ENCODE peak calls at places on chromosomes 12 and 14, in five cellular contexts. C, Y, W, X and E are unnamed samples. For H3K4me1 and H3K9me3, the result is how much of the 10 kb centered on the place peaks cover.

GRCh38 chr14:26841920-26842741 is 244.3 kb upstream of the NOVA1 start:
- DNase-seq in X (peak), Y (no peak), W (peak), C (no peak), E (no peak)

GRCh38 chr12:130872179-130873096 is 572 bp downstream of the RAN start:
- DNase-seq in X (peak), W (peak), C (peak), Y (peak), E (peak)

GRCh38 chr12:50637870-50638481 is 125.9 kb upstream of the ATF1 start:
- DNase-seq in W (no peak), X (no peak), C (peak), Y (no peak), E (no peak)

GRCh38 chr14:64244279-64244678 is 49.9 kb downstream of the ESR2 start:
- DNase-seq in C (no peak), W (no peak), X (peak), Y (no peak), E (no peak)

GRCh38 chr12:130198026-130198662 is 35.9 kb downstream of the FZD10 start:
- DNase-seq in W (no peak), X (no peak), Y (no peak), C (no peak), E (no peak)

GRCh38 chr12:15497621-15498285 is 175.4 kb downstream of the PTPRO start:
- DNase-seq in X (no peak), W (no peak), C (no peak), Y (no peak), E (no peak)

GRCh38 chr14:23085458-23085857 is 9.5 kb downstream of the ACIN1 start:
- DNase-seq in C (no peak), X (no peak), W (no peak), Y (no peak), E (no peak)

GRCh38 chr14:73365727-73366126 is 92.6 kb downstream of the NUMB start:
- DNase-seq in W (no peak), C (no peak), X (no peak), Y (no peak), E (no peak)

GRCh38 chr12:125766091-125766490 is 700.9 kb downstream of the AACS start:
- DNase-seq in W (no peak), Y (no peak), C (no peak), X (no peak), E (no peak)

GRCh38 chr12:111864935-111865334 is 22.9 kb downstream of the MAPKAPK5 start:
- DNase-seq in Y (no peak), C (no peak), W (no peak), X (no peak), E (no peak)

GRCh38 chr14:92482621-92483319 is 30.8 kb upstream of the RIN3 start:
- DNase-seq in W (no peak), X (no peak), Y (no peak), C (no peak), E (no peak)

GRCh38 chr14:61623927-61624326 is 71.4 kb upstream of the HIF1A start:
- DNase-seq in C (no peak), X (no peak), Y (no peak), W (no peak), E (no peak)

GRCh38 chr12:111753144-111753881 is 13.4 kb upstream of the ALDH2 start:
- DNase-seq in C (peak), W (peak), X (peak), Y (no peak), E (peak)

GRCh38 chr14:72513994-72514659 is 379.8 kb downstream of the DPF3 start:
- DNase-seq in C (peak), Y (no peak), W (no peak), X (no peak), E (no peak)

GRCh38 chr12:131313635-131314034 is 359.9 kb downstream of the ADGRD1 start:
- DNase-seq in X (no peak), C (no peak), W (no peak), Y (no peak), E (no peak)

GRCh38 chr12:63068857-63069442 is 82.1 kb downstream of the AVPR1A start:
- DNase-seq in W (no peak), Y (no peak), C (peak), X (no peak), E (no peak)

GRCh38 chr14:69573841-69574265 is 818 bp downstream of the CCDC177 start:
- DNase-seq in X (no peak), W (no peak), Y (no peak), C (no peak), E (no peak)

GRCh38 chr14:29648045-29648444 is 279.6 kb downstream of the PRKD1 start:
- DNase-seq in W (no peak), Y (no peak), X (no peak), C (no peak), E (no peak)

GRCh38 chr14:24231263-24232120 is 675 bp downstream of the NEDD8 start:
- DNase-seq in C (peak), X (no peak), Y (no peak), W (no peak), E (no peak)

GRCh38 chr14:50260072-50260471 is 28.7 kb upstream of the SOS2 start:
- DNase-seq in C (no peak), Y (no peak), X (no peak), W (no peak), E (no peak)

GRCh38 chr12:115227137-115227615 is 543.2 kb upstream of the TBX3 start:
- DNase-seq in X (no peak), C (no peak), W (peak), Y (no peak), E (no peak)

GRCh38 chr12:130924946-130925345 is 28.8 kb upstream of the ADGRD1 start:
- DNase-seq in C (no peak), Y (no peak), X (no peak), W (no peak), E (no peak)

GRCh38 chr12:65594373-65594772 is 229.9 kb upstream of the HMGA2 start:
- DNase-seq in C (no peak), X (no peak), W (no peak), Y (no peak), E (no peak)

GRCh38 chr12:92927436-92928116 is 1.5 kb downstream of the EEA1 start:
- DNase-seq in Y (no peak), C (peak), W (no peak), X (no peak), E (no peak)

GRCh38 chr14:92258934-92259333 is 64.0 kb upstream of the SLC24A4 start:
- DNase-seq in W (no peak), Y (no peak), C (no peak), X (no peak), E (no peak)

GRCh38 chr14:64812412-64812811 is 67.3 kb downstream of the SPTB start:
- DNase-seq in W (peak), X (no peak), C (peak), Y (peak), E (no peak)

GRCh38 chr14:88323520-88324199 is 591 bp upstream of the KCNK10 start:
- DNase-seq in X (no peak), W (no peak), Y (no peak), C (peak), E (no peak)

GRCh38 chr12:87274594-87275245 is 754.5 kb downstream of the C12orf50 start:
- DNase-seq in C (peak), W (no peak), X (no peak), Y (no peak), E (no peak)

DNA sequence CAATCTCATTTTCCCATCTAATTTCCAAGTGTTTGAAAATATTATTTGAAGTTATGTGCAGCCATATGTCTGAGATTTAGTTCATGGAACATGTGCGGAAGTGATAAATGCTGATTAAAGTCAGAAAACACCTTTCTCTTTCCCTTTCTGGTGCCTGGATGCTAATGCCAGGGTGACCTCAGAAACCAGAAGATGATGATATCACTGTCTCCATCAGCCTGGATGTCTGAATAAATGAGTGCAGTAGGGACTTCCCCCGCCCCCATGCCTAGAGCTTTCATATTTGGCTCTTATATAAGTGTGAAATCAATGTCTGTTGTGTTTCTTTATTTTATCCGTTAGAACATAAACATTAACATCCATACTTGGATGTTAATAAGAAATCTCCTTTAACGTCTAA is 261.9 kb upstream of the LRIG3 start:
- DNase-seq in Y (no peak), W (no peak), X (no peak), C (no peak), E (no peak)
- H3K4me1 ChIP-seq in Y (under half), W (under half), X (under half), C (under half), E (under half)

GRCh38 chr14:20008156-20008555 is 6.2 kb downstream of the OR4Q2 start:
- DNase-seq in Y (no peak), C (no peak), X (no peak), W (no peak), E (no peak)

GRCh38 chr14:20001863-20002262 is at the start of gene OR4Q2:
- DNase-seq in W (no peak), Y (no peak), X (no peak), C (no peak), E (no peak)

GRCh38 chr14:20002319-20002718 is 356 bp downstream of the OR4Q2 start:
- DNase-seq in X (no peak), C (no peak), W (no peak), Y (no peak), E (no peak)
- H3K9me3 ChIP-seq in X (under half), C (under half), W (under half), Y (under half), E (under half)

GRCh38 chr12:109458086-109458485 is 19.0 kb downstream of the KCTD10 start:
- DNase-seq in W (no peak), C (no peak), Y (no peak), X (no peak), E (no peak)

GRCh38 chr12:109459247-109459646 is 17.9 kb downstream of the KCTD10 start:
- DNase-seq in X (no peak), W (no peak), C (no peak), Y (no peak), E (no peak)

GRCh38 chr12:109458771-109459208 is 18.3 kb downstream of the KCTD10 start:
- DNase-seq in X (no peak), C (no peak), W (no peak), Y (no peak), E (no peak)

GRCh38 chr12:109452489-109452888 is 24.6 kb downstream of the KCTD10 start:
- DNase-seq in Y (no peak), X (no peak), C (no peak), W (no peak), E (no peak)

DNA sequence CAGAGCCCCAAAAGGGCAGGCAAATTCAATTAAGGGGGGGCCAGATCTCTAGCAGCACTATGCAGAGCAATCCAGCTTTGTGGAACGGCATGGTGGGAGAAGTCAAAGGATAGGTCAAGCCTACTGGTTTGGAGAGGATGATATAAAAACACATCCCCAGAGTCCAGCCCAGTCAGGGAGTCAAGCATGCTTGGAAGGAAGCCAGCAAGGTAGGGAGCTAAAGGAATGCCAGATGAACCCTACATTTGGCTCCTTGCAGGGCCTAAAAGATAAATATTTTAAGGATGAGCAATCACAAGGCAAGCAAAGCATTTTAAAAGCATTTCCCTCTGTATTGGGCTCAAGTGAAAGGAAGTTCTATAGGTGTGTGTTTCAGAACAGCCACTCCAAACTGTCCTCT is 21.4 kb downstream of the KCTD10 start:
- DNase-seq in W (no peak), Y (no peak), C (no peak), X (no peak), E (no peak)
- H3K4me1 ChIP-seq in W (under half), Y (under half), C (under half), X (under half), E (under half)

DNA sequence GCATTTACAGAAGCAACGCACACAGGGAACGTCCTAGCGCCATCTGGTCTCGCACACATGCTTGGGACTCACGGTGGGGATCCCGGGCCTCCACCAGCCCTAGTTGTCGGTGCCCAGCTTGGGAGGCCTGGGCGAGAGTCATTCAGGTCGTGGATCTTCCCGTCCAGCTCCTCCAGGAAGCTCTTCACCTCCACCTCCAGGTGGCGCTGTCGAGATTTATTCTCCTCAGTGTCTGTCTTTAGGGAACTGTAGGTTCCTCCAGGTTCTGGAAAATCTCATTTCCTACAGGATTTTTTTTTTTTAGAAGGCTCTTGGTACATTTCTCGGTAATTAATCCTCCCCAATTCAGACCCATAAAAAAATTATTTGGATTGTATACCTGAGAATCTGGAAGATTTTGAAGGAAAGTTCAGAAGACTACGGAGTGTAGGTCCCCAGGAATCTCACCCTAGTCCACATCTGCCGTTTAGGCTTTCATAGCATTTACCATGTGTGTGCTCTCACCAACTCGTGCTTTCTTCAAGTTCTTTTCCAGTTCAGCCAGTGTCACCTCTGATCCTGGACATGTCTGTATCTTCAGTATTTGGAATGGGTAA is 910.0 kb downstream of the TMEM121 start:
- DNase-seq in W (no peak), Y (peak), X (peak), C (peak), E (peak)
- H3K9me3 ChIP-seq in W (under half), Y (under half), X (under half), C (under half), E (under half)

GRCh38 chr12:94531196-94531720 is 71.6 kb upstream of the CEP83 start:
- DNase-seq in X (no peak), W (no peak), C (no peak), Y (no peak), E (no peak)

GRCh38 chr12:94535614-94535932 is 75.9 kb upstream of the CEP83 start:
- DNase-seq in W (no peak), Y (no peak), X (no peak), C (no peak), E (no peak)

GRCh38 chr12:94534278-94534677 is 74.6 kb upstream of the CEP83 start:
- DNase-seq in C (no peak), W (no peak), Y (no peak), X (no peak), E (no peak)

GRCh38 chr12:94536040-94536965 is 76.6 kb upstream of the CEP83 start:
- DNase-seq in W (no peak), C (no peak), X (no peak), Y (no peak), E (no peak)

DNA sequence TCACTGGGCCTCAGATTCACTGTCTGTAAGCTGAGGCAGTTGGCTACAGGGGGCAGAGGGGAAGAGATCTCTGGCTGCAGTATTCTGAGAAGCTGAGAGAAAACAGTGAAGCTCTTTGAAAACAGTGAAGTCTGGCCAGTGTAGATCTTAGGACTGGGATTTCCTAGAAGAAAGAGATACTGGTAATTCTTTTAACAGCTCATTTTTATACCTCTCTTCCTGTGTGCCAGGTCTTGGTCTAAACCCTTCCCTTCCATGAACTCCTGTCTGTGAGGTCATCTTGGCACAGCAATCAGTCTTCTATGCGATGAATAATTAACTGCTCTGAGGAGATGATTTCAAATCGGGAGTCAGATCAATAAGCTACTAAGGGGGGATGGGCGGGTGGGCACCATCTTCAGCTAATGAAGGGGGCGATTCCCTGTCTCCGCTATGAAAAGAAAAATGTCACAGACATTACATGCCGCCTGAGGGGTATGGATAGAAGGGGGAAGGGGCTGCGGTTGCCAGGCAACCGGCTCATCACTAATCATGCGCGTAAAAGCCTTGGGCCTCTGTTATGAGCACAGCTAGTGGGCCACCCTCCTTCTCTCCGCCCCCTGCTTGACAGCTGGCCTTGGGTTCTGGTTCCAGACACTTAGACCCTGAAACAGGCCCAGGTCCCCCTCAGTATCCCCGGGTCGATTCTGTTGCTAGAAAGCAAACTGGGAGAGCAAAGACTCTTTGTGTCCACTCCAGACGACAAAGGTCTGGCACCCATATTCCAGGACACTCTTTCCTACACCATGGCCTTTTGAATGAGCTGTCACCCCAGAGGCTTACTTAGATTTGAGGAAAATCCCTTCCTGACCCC is 75.3 kb upstream of the CEP83 start:
- DNase-seq in X (no peak), C (no peak), W (no peak), Y (no peak), E (no peak)
- H3K4me1 ChIP-seq in X (under half), C (under half), W (under half), Y (under half), E (under half)